ENCODE peak calls at places on chromosome 21, in seven cellular contexts. M is GM12865; G is RWPE1; J is CD4-positive, alpha-beta T cell; P is adrenal gland; K is CD8-positive, alpha-beta T cell; X is D721Med. L is an unnamed sample.

GRCh38 chr21:16055012-16055411 is 325.2 kb downstream of the USP25 start:
- DNase-seq in M (no peak), G (no peak), J (no peak), P (no peak), K (no peak), X (no peak), L (no peak)

GRCh38 chr21:32726742-32727477 is 903 bp downstream of the SYNJ1 start:
- DNase-seq in M (peak), G (peak), J (no peak), P (peak), K (no peak), X (peak), L (peak)

GRCh38 chr21:38989745-38990423 is 184.2 kb downstream of the ETS2 start:
- DNase-seq in M (no peak), G (no peak), J (no peak), P (no peak), K (no peak), X (no peak), L (peak)

GRCh38 chr21:35127851-35128250 is 78.7 kb upstream of the RUNX1 start:
- DNase-seq in M (no peak), G (no peak), J (no peak), P (no peak), K (no peak), X (no peak), L (no peak)

GRCh38 chr21:32207096-32207716 is 71.6 kb downstream of the MIS18A start:
- DNase-seq in M (no peak), G (no peak), J (no peak), P (no peak), K (no peak), X (no peak), L (no peak)

GRCh38 chr21:15967661-15968060 is 237.9 kb downstream of the USP25 start:
- DNase-seq in M (no peak), G (peak), J (no peak), P (no peak), K (no peak), X (no peak), L (no peak)

GRCh38 chr21:31781737-31782136 is 49.8 kb upstream of the SCAF4 start:
- DNase-seq in M (no peak), G (no peak), J (no peak), P (peak), K (no peak), X (no peak), L (peak)

GRCh38 chr21:43363506-43364260 is 63.2 kb downstream of the SIK1 start:
- DNase-seq in M (no peak), G (no peak), J (no peak), P (no peak), K (no peak), X (no peak), L (no peak)

GRCh38 chr21:16002872-16003466 is 273.2 kb downstream of the USP25 start:
- DNase-seq in M (no peak), G (peak), J (no peak), P (no peak), K (no peak), X (no peak), L (no peak)

GRCh38 chr21:33566514-33566913 is 22.0 kb downstream of the DONSON start:
- DNase-seq in M (no peak), G (no peak), J (no peak), P (no peak), K (no peak), X (no peak), L (no peak)

GRCh38 chr21:36164427-36164784 is 7.8 kb downstream of the DOP1B start:
- DNase-seq in M (no peak), G (no peak), J (no peak), P (no peak), K (no peak), X (no peak), L (no peak)

GRCh38 chr21:35849131-35849530 is 211.2 kb downstream of the SETD4 start:
- DNase-seq in M (no peak), G (no peak), J (no peak), P (no peak), K (no peak), X (no peak), L (no peak)

GRCh38 chr21:16179732-16180131 is 449.9 kb downstream of the USP25 start:
- DNase-seq in M (no peak), G (no peak), J (no peak), P (no peak), K (no peak), X (no peak), L (no peak)

GRCh38 chr21:38503588-38503987 is 5.3 kb upstream of the ERG start:
- DNase-seq in M (no peak), G (peak), J (no peak), P (no peak), K (no peak), X (no peak), L (no peak)

GRCh38 chr21:36350282-36350910 is 30.4 kb downstream of the MORC3 start:
- DNase-seq in M (no peak), G (no peak), J (no peak), P (no peak), K (no peak), X (no peak), L (no peak)

GRCh38 chr21:39660191-39660590 is 47.5 kb downstream of the B3GALT5 start:
- DNase-seq in M (no peak), G (no peak), J (no peak), P (peak), K (no peak), X (no peak), L (no peak)

GRCh38 chr21:34180826-34181359 is 107.5 kb downstream of the MRPS6 start:
- DNase-seq in M (no peak), G (no peak), J (no peak), P (no peak), K (no peak), X (no peak), L (no peak)

GRCh38 chr21:36402339-36402738 is 17.1 kb downstream of the CHAF1B start:
- DNase-seq in M (no peak), G (no peak), J (no peak), P (no peak), K (no peak), X (no peak), L (no peak)

GRCh38 chr21:31909772-31910470 is 37.1 kb downstream of the HUNK start:
- DNase-seq in M (no peak), G (no peak), J (no peak), P (no peak), K (no peak), X (no peak), L (no peak)

GRCh38 chr21:25878334-25878733 is 143.6 kb downstream of the GABPA start:
- DNase-seq in M (no peak), G (no peak), J (no peak), P (no peak), K (no peak), X (no peak), L (no peak)

GRCh38 chr21:33761104-33762036 is 119.1 kb downstream of the ITSN1 start:
- DNase-seq in M (peak), G (peak), J (no peak), P (peak), K (no peak), X (no peak), L (no peak)

GRCh38 chr21:35743571-35743970 is 316.8 kb downstream of the SETD4 start:
- DNase-seq in M (no peak), G (peak), J (no peak), P (no peak), K (no peak), X (no peak), L (no peak)

GRCh38 chr21:36135391-36136094 is 664 bp downstream of the CBR3 start:
- DNase-seq in M (peak), G (peak), J (no peak), P (peak), K (peak), X (no peak), L (peak)

GRCh38 chr21:34734696-34735095 is 65.9 kb downstream of the CLIC6 start:
- DNase-seq in M (no peak), G (peak), J (no peak), P (no peak), K (no peak), X (no peak), L (no peak)

GRCh38 chr21:32921632-32922230 is 104.0 kb upstream of the OLIG2 start:
- DNase-seq in M (peak), G (no peak), J (no peak), P (no peak), K (peak), X (no peak), L (no peak)

GRCh38 chr21:35035116-35035515 is 14.0 kb downstream of the RUNX1 start:
- DNase-seq in M (no peak), G (no peak), J (no peak), P (no peak), K (no peak), X (no peak), L (no peak)

GRCh38 chr21:39315603-39316002 is 2.2 kb upstream of the BRWD1 start:
- DNase-seq in M (no peak), G (no peak), J (no peak), P (no peak), K (no peak), X (no peak), L (no peak)

GRCh38 chr21:39164523-39164922 is 18.7 kb downstream of the PSMG1 start:
- DNase-seq in M (no peak), G (no peak), J (no peak), P (no peak), K (no peak), X (no peak), L (no peak)

GRCh38 chr21:33039542-33039941 is 13.8 kb downstream of the OLIG2 start:
- DNase-seq in M (no peak), G (no peak), J (no peak), P (no peak), K (no peak), X (no peak), L (no peak)

DNA sequence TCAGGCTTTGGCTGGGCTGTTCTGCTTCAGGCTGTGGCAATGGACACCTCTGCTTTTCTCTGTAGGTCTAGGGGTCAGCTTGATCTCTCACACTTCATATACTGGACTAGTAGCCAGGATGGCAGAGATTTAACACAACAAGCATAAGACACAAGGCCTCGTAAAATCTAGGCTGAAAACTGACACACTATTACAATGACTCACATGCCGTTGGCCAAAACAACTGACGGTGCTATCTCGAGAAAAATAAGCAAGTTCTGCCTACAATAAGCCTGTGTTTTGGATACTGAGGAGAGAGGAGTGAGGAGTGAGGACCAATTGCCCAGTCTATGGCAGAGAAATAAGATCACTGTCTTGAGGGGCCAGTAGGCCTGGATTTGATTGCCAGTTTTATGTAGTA is 840.7 kb upstream of the ADAMTS5 start:
- DNase-seq in M (no peak), G (no peak), J (no peak), P (no peak), K (no peak), X (no peak), L (no peak)
- TF ChIP-seq CTCF in M (no peak), G (no peak), J (no peak), P (no peak), K (no peak), X (no peak), L (no peak)

GRCh38 chr21:37445228-37445627 is 78.7 kb downstream of the DYRK1A start:
- DNase-seq in M (no peak), G (no peak), J (no peak), P (no peak), K (no peak), X (no peak), L (no peak)

GRCh38 chr21:37449302-37449937 is 82.8 kb downstream of the DYRK1A start:
- DNase-seq in M (no peak), G (no peak), J (no peak), P (no peak), K (no peak), X (no peak), L (no peak)

GRCh38 chr21:37447288-37447936 is 80.8 kb downstream of the DYRK1A start:
- DNase-seq in M (no peak), G (no peak), J (no peak), P (no peak), K (no peak), X (no peak), L (no peak)

GRCh38 chr21:37443683-37444082 is 77.1 kb downstream of the DYRK1A start:
- DNase-seq in M (no peak), G (no peak), J (no peak), P (no peak), K (no peak), X (no peak), L (no peak)

GRCh38 chr21:37446552-37446951 is 80.0 kb downstream of the DYRK1A start:
- DNase-seq in M (no peak), G (no peak), J (no peak), P (peak), K (no peak), X (no peak), L (no peak)
- TF ChIP-seq CTCF in M (no peak), G (no peak), J (no peak), P (no peak), K (no peak), X (no peak), L (no peak)

GRCh38 chr21:18521204-18521603 is 117.6 kb upstream of the TMPRSS15 start:
- DNase-seq in M (no peak), G (no peak), J (no peak), P (no peak), K (no peak), X (no peak), L (no peak)

GRCh38 chr21:18524097-18524496 is 120.5 kb upstream of the TMPRSS15 start:
- DNase-seq in M (no peak), G (no peak), J (no peak), P (no peak), K (no peak), X (no peak), L (no peak)

GRCh38 chr21:18517905-18518566 is 114.5 kb upstream of the TMPRSS15 start:
- DNase-seq in M (no peak), G (no peak), J (no peak), P (no peak), K (no peak), X (no peak), L (no peak)

DNA sequence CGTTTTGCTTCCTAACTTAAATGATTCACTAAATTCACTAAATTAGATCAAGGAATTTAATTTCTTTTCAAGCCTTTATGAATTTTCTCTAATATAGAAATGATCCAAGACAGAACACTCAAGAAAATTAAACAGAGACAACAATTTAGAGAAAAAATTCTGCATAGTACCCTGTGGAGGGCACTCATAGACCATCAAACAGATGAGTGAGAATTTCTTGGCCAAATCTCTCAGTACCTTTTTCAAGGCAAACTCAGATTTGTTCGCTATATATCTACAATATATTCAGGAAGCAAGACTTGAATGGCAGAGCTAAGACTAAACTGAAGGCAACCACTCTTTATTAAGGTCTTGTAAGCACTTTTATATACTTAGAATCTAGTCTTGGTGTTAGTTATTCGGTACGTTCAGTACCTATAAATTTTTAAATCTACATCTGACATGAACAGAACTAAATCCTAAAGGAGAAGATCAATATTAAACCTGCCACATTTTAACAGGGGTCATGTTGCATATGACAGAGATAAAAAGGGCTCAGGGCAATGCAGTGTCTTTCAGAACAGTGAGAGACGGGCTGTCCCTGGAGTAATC is 118.7 kb upstream of the TMPRSS15 start:
- DNase-seq in M (no peak), G (no peak), J (no peak), P (no peak), K (no peak), X (no peak), L (no peak)
- TF ChIP-seq CTCF in M (no peak), G (no peak), J (no peak), P (no peak), K (no peak), X (peak), L (peak)

DNA sequence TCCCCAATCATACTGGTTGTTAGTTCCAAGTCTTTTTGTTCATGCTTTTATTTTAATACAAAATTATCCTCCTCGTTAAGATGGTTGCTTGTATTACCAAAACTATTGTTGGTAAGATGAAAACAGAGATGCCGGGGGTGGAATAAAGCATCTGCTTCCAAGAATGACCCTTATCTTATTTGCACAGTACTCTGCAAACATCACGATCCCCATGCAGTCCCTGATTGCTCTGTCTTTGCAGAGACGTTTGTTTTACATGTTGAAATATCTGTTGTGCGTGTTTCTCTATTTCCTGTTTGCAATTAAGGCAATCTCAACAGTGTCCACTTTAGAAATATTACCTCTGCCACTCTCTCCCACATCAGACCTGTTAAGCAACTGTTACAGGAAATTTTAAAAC is 141.3 kb upstream of the NCAM2 start:
- DNase-seq in M (no peak), G (no peak), J (no peak), P (no peak), K (no peak), X (no peak), L (no peak)
- TF ChIP-seq CTCF in M (no peak), G (no peak), J (no peak), P (no peak), K (no peak), X (no peak), L (no peak)

GRCh38 chr21:42308161-42308913 is 6.9 kb downstream of the TFF3 start:
- DNase-seq in M (no peak), G (no peak), J (no peak), P (peak), K (no peak), X (no peak), L (no peak)

GRCh38 chr21:42309753-42310213 is 5.4 kb downstream of the TFF3 start:
- DNase-seq in M (peak), G (peak), J (peak), P (peak), K (peak), X (peak), L (no peak)

GRCh38 chr21:42307106-42307505 is 8.1 kb downstream of the TFF3 start:
- DNase-seq in M (no peak), G (no peak), J (no peak), P (peak), K (no peak), X (no peak), L (no peak)

GRCh38 chr21:42310411-42311001 is 4.7 kb downstream of the TFF3 start:
- DNase-seq in M (no peak), G (no peak), J (no peak), P (peak), K (no peak), X (no peak), L (no peak)

DNA sequence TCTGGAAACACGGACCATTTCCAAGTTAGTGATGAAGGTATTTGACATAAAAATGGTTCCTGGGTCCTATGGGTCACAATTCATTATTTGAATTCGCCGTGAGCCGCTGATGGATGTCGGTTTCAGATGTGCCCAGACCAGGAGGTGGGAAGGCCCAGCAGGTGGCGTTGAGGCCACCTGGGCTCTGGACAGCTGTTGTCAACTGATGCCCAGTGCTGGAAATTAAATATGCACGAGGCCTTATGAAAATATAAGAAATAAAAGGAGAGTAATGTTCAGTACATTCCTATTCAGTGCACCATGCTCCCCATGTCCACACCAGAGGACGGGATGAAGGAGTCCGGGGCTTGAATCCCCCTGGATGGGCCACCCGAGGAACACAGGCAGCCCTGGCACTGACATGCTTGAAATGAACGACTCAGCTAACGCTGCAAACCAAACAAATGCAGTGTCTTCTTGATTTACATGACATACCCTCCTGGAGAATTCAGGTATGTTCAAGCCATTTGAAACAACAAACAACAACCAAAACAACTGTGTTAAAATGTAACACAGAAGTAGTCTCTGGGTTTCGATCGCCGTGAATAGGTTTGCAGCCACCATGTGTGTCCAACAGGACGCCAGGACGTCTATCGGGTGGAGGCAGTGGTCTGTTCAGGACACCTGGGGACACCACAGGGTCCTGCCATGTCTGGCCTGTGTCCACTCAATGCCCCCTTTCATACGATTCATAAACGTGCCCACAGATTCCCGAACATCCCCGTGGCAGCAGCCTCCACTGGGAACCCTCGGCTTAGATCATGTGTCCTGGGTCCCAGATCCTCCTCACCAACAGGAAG is 6.1 kb downstream of the TFF3 start:
- DNase-seq in M (no peak), G (no peak), J (no peak), P (peak), K (no peak), X (no peak), L (no peak)
- TF ChIP-seq CTCF in M (no peak), G (no peak), J (no peak), P (no peak), K (no peak), X (no peak), L (no peak)

GRCh38 chr21:14484188-14485009 is 61.7 kb downstream of the SAMSN1 start:
- DNase-seq in M (no peak), G (no peak), J (no peak), P (no peak), K (no peak), X (no peak), L (no peak)

GRCh38 chr21:14480601-14481000 is 65.5 kb downstream of the SAMSN1 start:
- DNase-seq in M (no peak), G (no peak), J (no peak), P (no peak), K (no peak), X (no peak), L (no peak)

GRCh38 chr21:14482165-14482564 is 64.0 kb downstream of the SAMSN1 start:
- DNase-seq in M (peak), G (no peak), J (peak), P (no peak), K (peak), X (no peak), L (no peak)

GRCh38 chr21:14474995-14475394 is 71.1 kb downstream of the SAMSN1 start:
- DNase-seq in M (no peak), G (no peak), J (no peak), P (no peak), K (no peak), X (no peak), L (no peak)

DNA sequence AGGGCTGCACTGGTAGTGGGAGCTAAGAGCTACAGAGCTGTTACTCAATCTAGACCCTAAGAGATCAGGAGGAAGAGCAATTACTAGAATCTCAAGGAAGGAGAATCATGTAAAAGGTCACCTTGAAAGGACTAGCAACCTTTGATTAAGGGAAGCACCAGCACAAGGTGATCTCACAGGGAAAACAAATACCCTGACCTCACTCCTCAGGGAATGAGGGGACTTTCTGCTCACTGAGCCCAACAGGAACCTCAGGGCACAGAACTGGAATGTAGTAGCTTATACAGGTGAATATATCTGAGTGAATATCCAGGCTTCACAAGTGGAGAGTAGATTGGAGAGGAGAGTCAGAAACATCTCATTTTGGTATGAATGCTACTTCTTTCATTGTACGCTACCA is 66.7 kb downstream of the SAMSN1 start:
- DNase-seq in M (no peak), G (no peak), J (no peak), P (no peak), K (no peak), X (no peak), L (no peak)
- TF ChIP-seq CTCF in M (no peak), G (no peak), J (no peak), P (no peak), K (no peak), X (no peak), L (no peak)

L was measured in mesothelial cell of epicardium.